ENCODE peak calls at places on chromosome 16, in six cellular contexts. E, Q, F, M, Z and N are unnamed samples.
A peak's percentile ranks its signal among the peaks of the same experiment; 100 is the strongest.

GRCh38 chr16:57485916-57486857 is at the start of gene DOK4:
- DNase-seq in E (peak; percentile 79), Q (peak; percentile 97), F (peak; percentile 93), M (peak; percentile 21), Z (peak; percentile 96), N (peak; percentile 74)

GRCh38 chr16:55759983-55760664 is 72.8 kb downstream of the CES1 start:
- DNase-seq in E (no peak), Q (no peak), F (peak; percentile 72), M (no peak), Z (no peak), N (no peak)

GRCh38 chr16:80449332-80449731 is 91.5 kb upstream of the DYNLRB2 start:
- DNase-seq in E (no peak), Q (no peak), F (no peak), M (no peak), Z (no peak), N (no peak)

GRCh38 chr16:57892447-57893096 is 78.4 kb downstream of the CNGB1 start:
- DNase-seq in E (peak; percentile 52), Q (no peak), F (no peak), M (no peak), Z (no peak), N (peak; percentile 17)

GRCh38 chr16:7185689-7186088 is 147.0 kb upstream of the RBFOX1 start:
- DNase-seq in E (peak; percentile 48), Q (no peak), F (no peak), M (no peak), Z (no peak), N (no peak)

GRCh38 chr16:82589407-82589806 is 37.4 kb upstream of the CDH13 start:
- DNase-seq in E (no peak), Q (no peak), F (no peak), M (no peak), Z (no peak), N (no peak)

GRCh38 chr16:24966031-24966430 is 49.1 kb downstream of the ARHGAP17 start:
- DNase-seq in E (peak; percentile 41), Q (no peak), F (no peak), M (no peak), Z (no peak), N (no peak)

GRCh38 chr16:89140981-89141883 is 30.3 kb upstream of the CDH15 start:
- DNase-seq in E (no peak), Q (no peak), F (no peak), M (no peak), Z (no peak), N (no peak)

GRCh38 chr16:81005644-81006471 is 827 bp downstream of the CMC2 start:
- DNase-seq in E (peak; percentile 19), Q (no peak), F (peak; percentile 6), M (no peak), Z (peak; percentile 95), N (peak; percentile 47)